ENCODE peak calls at places on chromosomes 16 and 17, in five cellular contexts. R is K562, M is WTC11, W is H1, Y is GM12878. N is an unnamed sample.

GRCh38 chr17:15436399-15437369 is 30.7 kb downstream of the CDRT4 start:
- DNase-seq in R (peak; percentile 53), M (peak; percentile 59), W (peak; percentile 56), Y (no peak), N (peak; percentile 65)

GRCh38 chr17:40827746-40828453 is 5.5 kb upstream of the KRT10 start:
- DNase-seq in R (peak; percentile 79), M (no peak), W (no peak), Y (no peak), N (no peak)

GRCh38 chr17:28507567-28508195 is 1.5 kb downstream of the FOXN1 start:
- DNase-seq in R (peak; percentile 50), M (peak; percentile 52), W (peak; percentile 65), Y (no peak), N (no peak)

GRCh38 chr17:61698244-61698643 is 107.2 kb upstream of the NACA2 start:
- DNase-seq in R (no peak), M (no peak), W (no peak), Y (no peak), N (no peak)

GRCh38 chr17:35171834-35172233 is 22.4 kb downstream of the SLC35G3 start:
- DNase-seq in R (no peak), M (no peak), W (no peak), Y (no peak), N (no peak)

GRCh38 chr17:66435182-66435581 is 132.8 kb downstream of the PRKCA start:
- DNase-seq in R (no peak), M (no peak), W (no peak), Y (no peak), N (no peak)

GRCh38 chr17:18117533-18117932 is 9.0 kb downstream of the MYO15A start:
- DNase-seq in R (no peak), M (no peak), W (no peak), Y (no peak), N (peak; percentile 42)

GRCh38 chr16:53545433-53545832 is 42.4 kb upstream of the AKTIP start:
- DNase-seq in R (no peak), M (no peak), W (no peak), Y (no peak), N (peak; percentile 18)

GRCh38 chr17:50549256-50549941 is 2.4 kb downstream of the SPATA20 start:
- DNase-seq in R (no peak), M (no peak), W (no peak), Y (no peak), N (no peak)

GRCh38 chr16:88636488-88637265 is 1.7 kb upstream of the IL17C start:
- DNase-seq in R (no peak), M (no peak), W (no peak), Y (no peak), N (no peak)

GRCh38 chr16:69187387-69187890 is 475 bp downstream of the SNTB2 start:
- DNase-seq in R (peak; percentile 76), M (peak; percentile 41), W (peak; percentile 72), Y (no peak), N (no peak)

GRCh38 chr16:69514366-69514765 is 51.4 kb upstream of the NFAT5 start:
- DNase-seq in R (no peak), M (no peak), W (no peak), Y (no peak), N (no peak)

GRCh38 chr17:37092701-37093100 is 143.9 kb downstream of the AATF start:
- DNase-seq in R (no peak), M (no peak), W (no peak), Y (no peak), N (no peak)

GRCh38 chr16:583815-584591 is 5.9 kb upstream of the RAB40C start:
- DNase-seq in R (no peak), M (peak; percentile 24), W (peak; percentile 74), Y (no peak), N (no peak)

GRCh38 chr17:80952291-80952690 is 39.4 kb upstream of the CHMP6 start:
- DNase-seq in R (no peak), M (peak; percentile 6), W (no peak), Y (no peak), N (no peak)
- TF ChIP-seq ATF3 in R (no peak), M (no peak), W (no peak), Y (no peak), N (no peak)

GRCh38 chr16:12590963-12591362 is 212.7 kb downstream of the CPPED1 start:
- DNase-seq in R (no peak), M (no peak), W (no peak), Y (no peak), N (no peak)
- TF ChIP-seq ATF2 in R (no peak), M (no peak), W (no peak), Y (no peak), N (no peak)

GRCh38 chr16:14004719-14005315 is 66.3 kb upstream of the MRTFB start:
- DNase-seq in R (no peak), M (no peak), W (no peak), Y (no peak), N (no peak)

GRCh38 chr16:14004031-14004718 is 66.9 kb upstream of the MRTFB start:
- DNase-seq in R (no peak), M (no peak), W (no peak), Y (no peak), N (no peak)

GRCh38 chr16:14005335-14005734 is 65.8 kb upstream of the MRTFB start:
- DNase-seq in R (no peak), M (no peak), W (no peak), Y (no peak), N (no peak)

GRCh38 chr16:14011006-14011405 is 60.1 kb upstream of the MRTFB start:
- DNase-seq in R (no peak), M (no peak), W (no peak), Y (no peak), N (no peak)

DNA sequence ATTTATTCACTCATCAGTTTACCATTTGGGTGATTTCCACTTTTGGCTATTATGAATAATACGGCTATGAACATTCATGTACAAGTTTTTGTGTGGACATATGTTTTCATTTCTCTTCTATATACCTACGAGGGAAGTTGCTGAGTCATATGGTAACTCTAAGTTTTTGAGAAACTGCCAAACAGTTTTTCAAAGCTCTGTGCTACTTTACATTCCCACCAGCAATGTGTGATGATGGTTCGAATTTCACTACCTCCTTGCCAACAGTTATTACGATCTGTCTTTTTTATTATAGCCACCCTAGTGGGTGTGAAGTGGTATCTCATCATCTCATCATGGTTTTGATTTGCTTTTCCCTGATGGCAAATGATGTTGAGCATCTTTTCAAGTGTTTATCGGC is 63.7 kb upstream of the MRTFB start:
- DNase-seq in R (no peak), M (no peak), W (no peak), Y (peak; percentile 62), N (no peak)
- TF ChIP-seq ATF3 in R (no peak), M (no peak), W (no peak), Y (no peak), N (no peak)

GRCh38 chr17:79954281-79955166 is 81.1 kb downstream of the TBC1D16 start:
- DNase-seq in R (no peak), M (no peak), W (no peak), Y (no peak), N (no peak)

GRCh38 chr17:79953335-79953734 is 82.3 kb downstream of the TBC1D16 start:
- DNase-seq in R (no peak), M (no peak), W (no peak), Y (no peak), N (no peak)

GRCh38 chr17:79955167-79955549 is 80.5 kb downstream of the TBC1D16 start:
- DNase-seq in R (no peak), M (no peak), W (no peak), Y (no peak), N (no peak)

GRCh38 chr17:79956853-79957252 is 78.8 kb downstream of the TBC1D16 start:
- DNase-seq in R (no peak), M (no peak), W (no peak), Y (no peak), N (no peak)

GRCh38 chr17:79955961-79956735 is 79.5 kb downstream of the TBC1D16 start:
- DNase-seq in R (no peak), M (no peak), W (no peak), Y (no peak), N (no peak)
- TF ChIP-seq ATF2 in R (no peak), M (no peak), W (no peak), Y (no peak), N (no peak)

DNA sequence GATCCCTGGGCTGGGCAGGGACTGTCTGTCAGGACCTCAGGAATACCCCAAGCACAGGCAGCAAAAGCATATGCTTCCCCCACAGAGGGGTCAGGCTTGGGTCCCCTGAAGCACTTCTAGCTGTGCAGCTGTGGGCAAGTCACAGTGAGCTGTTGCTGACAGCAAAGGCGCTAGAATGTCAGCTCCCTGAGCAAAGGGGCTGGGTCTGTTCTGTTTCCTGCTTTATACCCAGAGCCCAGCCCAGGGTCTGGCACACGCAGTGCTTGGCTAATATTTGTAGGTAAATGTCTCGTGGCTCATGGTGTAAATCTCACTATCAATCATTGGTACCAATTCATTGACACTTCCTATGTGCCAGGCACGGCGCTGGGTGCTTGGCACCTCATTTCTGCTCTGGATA is 16.6 kb upstream of the MPRIP start:
- DNase-seq in R (no peak), M (no peak), W (no peak), Y (no peak), N (no peak)
- TF ChIP-seq ATF3 in R (no peak), M (no peak), W (no peak), Y (no peak), N (no peak)

DNA sequence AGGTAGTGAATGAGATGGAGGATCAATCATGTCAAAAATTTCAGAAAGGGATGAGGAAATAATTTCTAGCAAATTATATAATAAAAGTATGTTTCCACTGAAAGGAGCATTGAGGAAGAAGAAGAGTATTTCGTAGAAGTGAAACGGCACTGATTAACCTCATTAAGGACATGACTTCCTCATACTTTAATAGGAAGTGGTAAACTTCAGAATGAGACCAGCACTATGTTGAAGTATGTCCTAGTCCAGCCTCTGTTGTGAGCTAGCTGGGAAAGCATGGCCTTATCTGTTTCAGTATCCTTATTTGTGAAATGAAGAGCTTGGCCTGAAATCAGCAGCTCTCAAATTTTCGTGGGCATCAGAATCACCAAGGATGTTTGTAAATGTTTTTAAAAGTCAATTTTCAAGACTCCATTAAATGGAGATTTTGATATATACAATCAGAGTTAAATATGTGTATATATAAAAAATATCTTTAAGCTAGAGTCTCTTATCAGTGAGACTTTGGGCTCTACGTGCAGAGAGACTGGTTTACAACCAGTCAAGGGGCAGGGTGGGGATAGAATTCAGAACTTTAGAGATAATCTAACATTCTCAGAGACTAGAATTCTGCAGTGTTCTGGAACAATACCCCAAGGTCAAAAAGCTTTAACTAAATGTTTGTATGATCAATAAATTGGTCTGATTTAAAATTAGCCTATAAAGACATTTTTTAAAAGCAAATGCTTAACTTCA is 365.3 kb downstream of the CDH13 start:
- DNase-seq in R (no peak), M (no peak), W (no peak), Y (no peak), N (no peak)
- TF ChIP-seq ATF2 in R (no peak), M (no peak), W (no peak), Y (no peak), N (no peak)

N was measured in HepG2.